ENCODE peak calls at places on chromosomes 5 and 9, in five cellular contexts. One of them, this sample, is unnamed.

GRCh38 chr5:125433457-125433856 is 687.0 kb upstream of the ZNF608 start:
- DNase-seq in GM12878: no peak
- DNase-seq in A549: no peak
- DNase-seq in HepG2: no peak
- DNase-seq in IMR-90: no peak
- DNase-seq in this sample: no peak

GRCh38 chr9:12697719-12698118 is 4.5 kb downstream of the TYRP1 start:
- DNase-seq in HepG2: no peak
- DNase-seq in A549: no peak
- DNase-seq in IMR-90: no peak
- DNase-seq in GM12878: no peak
- DNase-seq in this sample: no peak

GRCh38 chr5:134083517-134083916 is 31.0 kb upstream of the TCF7 start:
- DNase-seq in GM12878: no peak
- DNase-seq in A549: no peak
- DNase-seq in IMR-90: peak
- DNase-seq in HepG2: no peak
- DNase-seq in this sample: no peak

GRCh38 chr5:38341641-38342040 is 83.3 kb downstream of the EGFLAM start:
- DNase-seq in GM12878: no peak
- DNase-seq in A549: no peak
- DNase-seq in IMR-90: no peak
- DNase-seq in HepG2: no peak
- DNase-seq in this sample: no peak

GRCh38 chr9:111294691-111295451 is 35.2 kb downstream of the OR2K2 start:
- DNase-seq in A549: no peak
- DNase-seq in HepG2: no peak
- DNase-seq in GM12878: no peak
- DNase-seq in IMR-90: no peak
- DNase-seq in this sample: no peak

GRCh38 chr9:87270241-87271234 is 227.1 kb upstream of the DAPK1 start:
- DNase-seq in GM12878: no peak
- DNase-seq in IMR-90: peak
- DNase-seq in A549: no peak
- DNase-seq in HepG2: no peak
- DNase-seq in this sample: no peak

GRCh38 chr9:134217431-134218210 is 53.3 kb upstream of the RNU6ATAC start:
- DNase-seq in A549: no peak
- DNase-seq in IMR-90: no peak
- DNase-seq in HepG2: peak
- DNase-seq in GM12878: no peak
- DNase-seq in this sample: peak

GRCh38 chr9:88313364-88314220 is 74.7 kb upstream of the SPIN1 start:
- DNase-seq in IMR-90: no peak
- DNase-seq in A549: no peak
- DNase-seq in GM12878: no peak
- DNase-seq in HepG2: no peak
- DNase-seq in this sample: no peak

GRCh38 chr5:151612689-151613427 is 21.7 kb upstream of the FAT2 start:
- DNase-seq in IMR-90: peak
- DNase-seq in GM12878: peak
- DNase-seq in A549: peak
- DNase-seq in HepG2: no peak
- DNase-seq in this sample: peak

DNA sequence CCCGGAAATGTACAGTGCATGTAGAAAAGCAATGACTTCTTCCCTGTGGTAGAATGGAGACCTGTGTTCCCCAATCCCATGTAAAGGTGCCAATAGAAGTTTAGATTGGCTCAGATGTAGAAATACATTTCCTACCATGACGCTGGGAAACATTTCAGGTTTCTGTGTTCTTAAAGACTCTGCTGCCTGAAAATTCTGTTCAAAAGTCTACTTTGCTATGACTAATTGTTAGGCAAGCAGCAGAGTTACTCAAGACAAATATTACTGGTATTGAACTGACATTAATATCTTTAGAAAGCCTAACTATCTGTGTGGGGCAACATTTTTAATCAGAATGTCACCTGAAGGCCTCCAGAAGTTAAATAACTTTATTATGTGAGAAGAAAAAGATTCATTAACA is 75.5 kb upstream of the ELL2 start:
- DNase-seq in IMR-90: peak
- DNase-seq in A549: no peak
- DNase-seq in GM12878: no peak
- DNase-seq in HepG2: peak
- DNase-seq in this sample: no peak
- TF ChIP-seq CEBPB in IMR-90: peak
- TF ChIP-seq CEBPB in A549: peak
- TF ChIP-seq CEBPB in GM12878: no peak
- TF ChIP-seq CEBPB in HepG2: no peak
- TF ChIP-seq CEBPB in this sample: no peak

GRCh38 chr5:87195104-87195581 is 72.5 kb upstream of the RASA1 start:
- DNase-seq in HepG2: no peak
- DNase-seq in A549: no peak
- DNase-seq in IMR-90: peak
- DNase-seq in GM12878: peak
- DNase-seq in this sample: no peak
- TF ChIP-seq CEBPB in HepG2: no peak
- TF ChIP-seq CEBPB in A549: no peak
- TF ChIP-seq CEBPB in IMR-90: no peak
- TF ChIP-seq CEBPB in GM12878: no peak
- TF ChIP-seq CEBPB in this sample: no peak

GRCh38 chr5:124317471-124317870 is 429.0 kb downstream of the ZNF608 start:
- DNase-seq in A549: no peak
- DNase-seq in GM12878: no peak
- DNase-seq in IMR-90: no peak
- DNase-seq in HepG2: no peak
- DNase-seq in this sample: no peak
- TF ChIP-seq CEBPB in A549: no peak
- TF ChIP-seq CEBPB in GM12878: no peak
- TF ChIP-seq CEBPB in IMR-90: no peak
- TF ChIP-seq CEBPB in HepG2: no peak
- TF ChIP-seq CEBPB in this sample: no peak

GRCh38 chr9:93246526-93246925 is 62.6 kb downstream of the WNK2 start:
- DNase-seq in A549: no peak
- DNase-seq in HepG2: no peak
- DNase-seq in GM12878: no peak
- DNase-seq in IMR-90: no peak
- DNase-seq in this sample: no peak

GRCh38 chr9:93248373-93248772 is 64.4 kb downstream of the WNK2 start:
- DNase-seq in HepG2: no peak
- DNase-seq in IMR-90: no peak
- DNase-seq in GM12878: no peak
- DNase-seq in A549: no peak
- DNase-seq in this sample: no peak

GRCh38 chr9:93246111-93246510 is 62.2 kb downstream of the WNK2 start:
- DNase-seq in A549: no peak
- DNase-seq in IMR-90: no peak
- DNase-seq in GM12878: no peak
- DNase-seq in HepG2: no peak
- DNase-seq in this sample: no peak

GRCh38 chr9:93247099-93247865 is 63.3 kb downstream of the WNK2 start:
- DNase-seq in HepG2: no peak
- DNase-seq in A549: no peak
- DNase-seq in GM12878: no peak
- DNase-seq in IMR-90: no peak
- DNase-seq in this sample: no peak

GRCh38 chr9:93247892-93248291 is 64.0 kb downstream of the WNK2 start:
- DNase-seq in GM12878: no peak
- DNase-seq in A549: no peak
- DNase-seq in IMR-90: no peak
- DNase-seq in HepG2: no peak
- DNase-seq in this sample: no peak
- TF ChIP-seq CEBPB in GM12878: no peak
- TF ChIP-seq CEBPB in A549: no peak
- TF ChIP-seq CEBPB in IMR-90: no peak
- TF ChIP-seq CEBPB in HepG2: no peak
- TF ChIP-seq CEBPB in this sample: no peak

This sample was measured in HCT116.